ENCODE peak calls at places on chromosomes 13 and 19, in four cellular contexts. Q, I, E and N are unnamed samples.

GRCh38 chr19:44848805-44849457 is 2.8 kb downstream of the NECTIN2 start:
- DNase-seq in Q (peak), I (no peak), E (peak), N (peak)

GRCh38 chr13:107035778-107036177 is 467.8 kb upstream of the ARGLU1 start:
- DNase-seq in Q (no peak), I (no peak), E (no peak), N (no peak)

GRCh38 chr19:34490141-34490766 is 8.7 kb downstream of the WTIP start:
- DNase-seq in Q (no peak), I (no peak), E (no peak), N (no peak)

GRCh38 chr19:38023661-38024574 is 116.9 kb downstream of the SIPA1L3 start:
- DNase-seq in Q (no peak), I (no peak), E (no peak), N (no peak)

GRCh38 chr19:18807861-18808331 is 16.8 kb upstream of the COMP start:
- DNase-seq in Q (peak), I (peak), E (peak), N (peak)

GRCh38 chr19:17076539-17076919 is 952 bp downstream of the MYO9B start:
- DNase-seq in Q (no peak), I (no peak), E (no peak), N (no peak)

GRCh38 chr19:15666883-15667282 is 6.0 kb upstream of the CYP4F12 start:
- DNase-seq in Q (no peak), I (no peak), E (no peak), N (peak)

GRCh38 chr13:23799945-23800344 is 89.3 kb downstream of the MIPEP start:
- DNase-seq in Q (no peak), I (no peak), E (no peak), N (no peak)

GRCh38 chr13:60162096-60162495 is 1.6 kb downstream of the DIAPH3 start:
- DNase-seq in Q (no peak), I (no peak), E (no peak), N (no peak)

GRCh38 chr19:18292460-18292809 is 11.0 kb upstream of the JUND start:
- DNase-seq in Q (no peak), I (no peak), E (no peak), N (no peak)

GRCh38 chr13:103515410-103515809 is 449.2 kb upstream of the SLC10A2 start:
- DNase-seq in Q (no peak), I (no peak), E (no peak), N (no peak)

GRCh38 chr19:48806818-48807589 is 3.8 kb downstream of the BCAT2 start:
- DNase-seq in Q (peak), I (no peak), E (no peak), N (no peak)

GRCh38 chr13:112837371-112838037 is 131.5 kb upstream of the MCF2L start:
- DNase-seq in Q (no peak), I (no peak), E (no peak), N (peak)

GRCh38 chr13:107301724-107302374 is 733.9 kb upstream of the ARGLU1 start:
- DNase-seq in Q (no peak), I (no peak), E (no peak), N (no peak)

GRCh38 chr19:19504754-19505668 is 10.3 kb downstream of the TSSK6 start:
- DNase-seq in Q (no peak), I (no peak), E (peak), N (no peak)

GRCh38 chr13:98447881-98448641 is 128.8 kb downstream of the STK24 start:
- DNase-seq in Q (peak), I (no peak), E (no peak), N (peak)

GRCh38 chr13:25085125-25085742 is 10.7 kb upstream of the PABPC3 start:
- DNase-seq in Q (peak), I (no peak), E (no peak), N (no peak)

GRCh38 chr19:18967358-18968146 is 26.5 kb upstream of the HOMER3 start:
- DNase-seq in Q (peak), I (peak), E (peak), N (peak)

GRCh38 chr13:42494157-42494556 is 79.8 kb upstream of the TNFSF11 start:
- DNase-seq in Q (no peak), I (no peak), E (no peak), N (no peak)

GRCh38 chr13:43368003-43368402 is 344.6 kb downstream of the DNAJC15 start:
- DNase-seq in Q (peak), I (no peak), E (no peak), N (no peak)

GRCh38 chr19:55320844-55321419 is 4.2 kb downstream of the TMEM150B start:
- DNase-seq in Q (no peak), I (no peak), E (no peak), N (no peak)

GRCh38 chr13:101698400-101698799 is 245.9 kb downstream of the ITGBL1 start:
- DNase-seq in Q (no peak), I (no peak), E (no peak), N (no peak)

DNA sequence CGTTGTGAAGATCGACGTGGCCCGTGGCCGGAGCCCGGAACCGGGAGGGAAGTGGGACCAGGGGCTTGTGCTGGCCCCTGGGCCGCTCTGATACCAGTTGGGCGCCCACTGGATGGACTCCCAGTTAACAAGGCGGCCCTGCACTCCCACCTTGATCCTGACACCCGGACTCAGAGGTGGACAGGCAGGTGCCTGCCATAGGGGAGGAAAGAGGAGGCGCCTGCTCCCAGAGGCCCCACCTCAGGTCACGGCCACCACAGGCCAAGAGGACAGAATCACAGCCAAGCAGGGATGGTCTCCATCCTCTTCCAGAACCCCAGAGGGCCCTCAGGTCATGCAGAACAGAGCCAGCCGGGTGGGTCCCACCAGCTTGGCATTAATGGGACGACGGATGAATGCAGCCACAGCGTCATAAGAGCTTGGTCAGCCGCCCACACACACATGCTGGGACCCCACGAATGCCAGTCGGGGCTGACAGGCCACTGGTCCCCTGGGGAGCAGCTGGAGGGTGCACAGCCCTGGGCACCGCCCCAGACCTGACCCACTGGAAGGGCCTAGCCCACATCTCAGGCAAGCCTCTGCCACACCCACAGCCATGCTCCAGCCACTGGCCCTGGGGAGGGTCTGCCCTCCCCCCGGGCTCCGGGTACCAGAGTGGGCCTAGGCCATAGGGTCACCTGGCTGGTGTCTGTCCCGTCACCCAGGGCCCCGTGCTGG is 9.6 kb upstream of the KLF16 start:
- DNase-seq in Q (no peak), I (no peak), E (no peak), N (peak)
- H3K27ac ChIP-seq in Q (no peak), I (peak), E (peak), N (peak)

DNA sequence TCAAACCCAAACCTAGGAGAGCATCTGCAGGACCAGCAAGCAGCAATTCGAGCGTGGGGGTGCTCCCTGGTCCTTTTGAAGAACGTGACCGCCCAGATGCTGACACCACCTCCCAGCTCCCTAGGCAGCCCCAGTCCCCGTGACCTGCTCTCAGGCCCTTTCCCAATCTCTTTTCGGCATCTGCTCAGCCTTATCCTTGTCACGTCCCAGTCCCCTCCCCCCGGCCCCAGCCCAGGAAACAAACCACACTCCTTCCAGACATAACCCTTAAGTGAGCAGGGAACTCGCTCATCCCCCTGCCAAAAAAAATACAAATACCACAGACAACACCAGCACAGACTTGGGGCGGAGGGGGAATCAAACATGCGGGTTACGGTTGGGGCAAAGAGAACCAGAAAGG is 3.3 kb downstream of the MLLT1 start:
- DNase-seq in Q (peak), I (peak), E (peak), N (peak)
- H3K27ac ChIP-seq in Q (peak), I (peak), E (peak), N (peak)

GRCh38 chr13:73717632-73718031 is 416.6 kb downstream of the KLF12 start:
- DNase-seq in Q (peak), I (no peak), E (no peak), N (no peak)

GRCh38 chr13:73718248-73718647 is 416.0 kb downstream of the KLF12 start:
- DNase-seq in Q (no peak), I (no peak), E (no peak), N (no peak)

GRCh38 chr13:73715114-73715909 is 418.9 kb downstream of the KLF12 start:
- DNase-seq in Q (no peak), I (no peak), E (no peak), N (no peak)

GRCh38 chr13:73715910-73716257 is 418.3 kb downstream of the KLF12 start:
- DNase-seq in Q (no peak), I (no peak), E (no peak), N (no peak)

GRCh38 chr13:73714522-73714921 is 419.7 kb downstream of the KLF12 start:
- DNase-seq in Q (no peak), I (no peak), E (no peak), N (no peak)
- H3K27ac ChIP-seq in Q (no peak), I (no peak), E (no peak), N (no peak)

DNA sequence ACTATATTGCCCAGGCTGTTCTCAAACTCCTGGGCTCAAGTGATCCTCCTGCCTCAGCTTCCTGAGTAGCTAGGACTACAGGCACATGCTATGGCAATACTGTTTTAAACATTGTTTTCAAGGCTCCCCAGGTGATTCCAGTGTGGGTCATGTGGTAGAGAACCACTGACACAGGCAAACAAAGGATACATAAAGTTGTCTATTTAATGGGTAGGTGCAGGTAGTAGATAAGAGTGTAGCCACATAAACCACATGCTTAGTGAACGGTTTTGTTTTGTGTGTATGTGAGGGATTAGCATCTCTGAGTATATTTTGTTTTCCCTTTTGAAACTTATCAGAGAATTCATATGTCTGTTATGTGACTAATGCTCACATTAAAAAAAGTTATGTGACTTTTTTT is 36.7 kb downstream of the USPL1 start:
- DNase-seq in Q (no peak), I (no peak), E (no peak), N (no peak)
- H3K27ac ChIP-seq in Q (no peak), I (no peak), E (no peak), N (no peak)

GRCh38 chr19:12034196-12034595 is 1.3 kb downstream of the ZNF433 start:
- DNase-seq in Q (no peak), I (no peak), E (no peak), N (no peak)

GRCh38 chr19:12034610-12035009 is 869 bp downstream of the ZNF433 start:
- DNase-seq in Q (peak), I (no peak), E (no peak), N (no peak)

GRCh38 chr19:12035220-12036172 is at the start of gene ZNF433:
- DNase-seq in Q (peak), I (peak), E (peak), N (peak)
- H3K27ac ChIP-seq in Q (peak), I (peak), E (peak), N (peak)

DNA sequence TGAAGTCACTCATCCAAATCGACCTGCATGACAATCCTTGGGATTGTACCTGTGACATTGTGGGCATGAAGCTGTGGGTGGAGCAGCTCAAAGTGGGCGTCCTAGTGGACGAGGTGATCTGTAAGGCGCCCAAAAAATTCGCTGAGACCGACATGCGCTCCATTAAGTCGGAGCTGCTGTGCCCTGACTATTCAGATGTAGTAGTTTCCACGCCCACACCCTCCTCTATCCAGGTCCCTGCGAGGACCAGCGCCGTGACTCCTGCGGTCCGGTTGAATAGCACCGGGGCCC is 5.8 kb downstream of the SLITRK5 start:
- DNase-seq in Q (peak), I (no peak), E (no peak), N (no peak)
- H3K27ac ChIP-seq in Q (no peak), I (no peak), E (no peak), N (no peak)

GRCh38 chr13:76773695-76774094 is 112.5 kb downstream of the KCTD12 start:
- DNase-seq in Q (no peak), I (no peak), E (no peak), N (no peak)
- H3K27ac ChIP-seq in Q (peak), I (no peak), E (peak), N (no peak)

GRCh38 chr13:97441414-97441813 is 7.4 kb downstream of the RAP2A start:
- DNase-seq in Q (no peak), I (no peak), E (no peak), N (no peak)

GRCh38 chr13:97436845-97437244 is 2.9 kb downstream of the RAP2A start:
- DNase-seq in Q (no peak), I (no peak), E (no peak), N (no peak)

GRCh38 chr13:97439196-97439595 is 5.2 kb downstream of the RAP2A start:
- DNase-seq in Q (no peak), I (no peak), E (no peak), N (no peak)

GRCh38 chr13:97437729-97438128 is 3.8 kb downstream of the RAP2A start:
- DNase-seq in Q (no peak), I (no peak), E (no peak), N (no peak)

GRCh38 chr13:97440598-97440997 is 6.6 kb downstream of the RAP2A start:
- DNase-seq in Q (no peak), I (no peak), E (no peak), N (no peak)
- H3K27ac ChIP-seq in Q (no peak), I (no peak), E (no peak), N (no peak)

GRCh38 chr19:3667766-3668165 is 32.5 kb downstream of the PIP5K1C start:
- DNase-seq in Q (no peak), I (no peak), E (no peak), N (peak)

GRCh38 chr19:3667037-3667638 is 33.1 kb downstream of the PIP5K1C start:
- DNase-seq in Q (no peak), I (no peak), E (no peak), N (peak)

GRCh38 chr19:3665681-3666544 is 34.4 kb downstream of the PIP5K1C start:
- DNase-seq in Q (peak), I (peak), E (peak), N (peak)

GRCh38 chr19:3663838-3664237 is 36.4 kb downstream of the PIP5K1C start:
- DNase-seq in Q (no peak), I (no peak), E (no peak), N (no peak)

DNA sequence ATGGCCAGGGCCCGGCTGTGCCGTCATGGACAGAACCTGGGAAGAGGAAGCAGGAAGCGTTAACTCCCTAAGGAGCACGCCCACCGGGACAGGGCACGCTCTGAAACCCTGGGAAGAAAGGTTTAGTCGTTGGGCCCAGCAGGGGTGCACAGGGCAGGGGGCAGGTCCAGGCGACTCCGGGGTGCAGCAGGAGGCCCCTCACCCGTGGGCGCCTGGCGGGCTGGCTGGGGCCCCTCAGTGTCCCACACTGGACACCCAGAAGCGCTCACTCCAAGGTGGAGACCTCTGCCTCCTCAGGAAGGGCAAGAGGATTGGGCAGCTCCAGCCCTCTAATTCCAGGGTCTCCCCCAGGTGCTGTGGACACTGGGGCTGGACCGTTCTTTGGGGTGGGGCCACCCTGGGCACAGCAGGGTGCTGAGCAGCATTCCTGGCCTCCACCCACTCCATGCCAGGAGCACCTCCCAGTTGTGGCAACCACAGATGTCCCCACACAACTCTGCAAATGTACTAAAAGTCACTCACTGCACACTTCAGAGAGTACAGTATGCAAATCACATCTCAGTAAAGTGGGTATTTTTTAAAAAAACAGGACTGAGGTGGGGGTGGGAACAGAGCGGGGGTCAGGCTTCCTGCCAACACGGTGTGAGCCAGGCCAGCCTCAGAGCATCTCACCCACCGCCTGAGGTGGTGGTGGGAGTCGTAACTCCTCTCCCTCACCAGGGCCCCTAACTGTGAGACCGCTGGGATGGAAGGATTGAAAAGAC is 35.2 kb downstream of the PIP5K1C start:
- DNase-seq in Q (no peak), I (no peak), E (no peak), N (peak)
- H3K27ac ChIP-seq in Q (no peak), I (no peak), E (no peak), N (no peak)

GRCh38 chr19:42386974-42387707 is 3.0 kb downstream of the CNFN start:
- DNase-seq in Q (peak), I (peak), E (peak), N (peak)
- H3K27ac ChIP-seq in Q (peak), I (no peak), E (peak), N (no peak)